ENCODE peak calls at places on chromosome 2, in five cellular contexts. B is HL-60, S is NCI-H1417, A is Caco-2, K is kidney. Z is an unnamed sample.

GRCh38 chr2:88481937-88482336 is 29.4 kb upstream of the FOXI3 start:
- DNase-seq in B (no peak), K (no peak), S (peak; percentile 22), A (peak; percentile 34), Z (no peak)

GRCh38 chr2:51231071-51231470 is 199.1 kb upstream of the NRXN1 start:
- DNase-seq in B (no peak), A (no peak), K (no peak), S (no peak), Z (no peak)

GRCh38 chr2:24919100-24919976 is 699 bp downstream of the ADCY3 start:
- DNase-seq in S (peak; percentile 79), K (no peak), A (peak; percentile 38), B (no peak), Z (peak; percentile 53)

GRCh38 chr2:104434363-104434792 is 419.5 kb upstream of the POU3F3 start:
- DNase-seq in B (no peak), K (peak; percentile 77), S (peak; percentile 23), A (no peak), Z (no peak)

GRCh38 chr2:189115126-189115525 is 64.4 kb downstream of the COL5A2 start:
- DNase-seq in K (no peak), S (peak; percentile 34), B (no peak), A (no peak), Z (no peak)

GRCh38 chr2:131006561-131006960 is 86.7 kb downstream of the FAM168B start:
- DNase-seq in K (no peak), A (no peak), B (no peak), S (no peak), Z (no peak)

GRCh38 chr2:205210494-205210893 is 471.8 kb upstream of the NRP2 start:
- DNase-seq in A (no peak), S (no peak), K (no peak), B (no peak), Z (no peak)

GRCh38 chr2:118705032-118705431 is 142.4 kb downstream of the EN1 start:
- DNase-seq in S (no peak), A (no peak), B (no peak), K (no peak), Z (no peak)

GRCh38 chr2:27622921-27623384 is 5.9 kb downstream of the CCDC121 start:
- DNase-seq in K (no peak), S (no peak), A (no peak), B (no peak), Z (no peak)

GRCh38 chr2:187297806-187298205 is 150.2 kb downstream of the CALCRL start:
- DNase-seq in K (no peak), A (no peak), S (no peak), B (no peak), Z (no peak)

GRCh38 chr2:46306988-46307655 is 9.9 kb downstream of the EPAS1 start:
- DNase-seq in B (no peak), A (peak; percentile 74), K (no peak), S (peak; percentile 41), Z (no peak)

GRCh38 chr2:211027976-211028375 is 471.6 kb downstream of the CPS1 start:
- DNase-seq in S (no peak), A (no peak), B (no peak), K (no peak), Z (no peak)

GRCh38 chr2:30436859-30437435 is 10.1 kb upstream of the LCLAT1 start:
- DNase-seq in K (no peak), S (no peak), A (no peak), B (no peak), Z (no peak)

GRCh38 chr2:108616731-108617161 is 82.5 kb downstream of the LIMS1 start:
- DNase-seq in K (no peak), A (no peak), B (no peak), S (peak; percentile 89), Z (no peak)

GRCh38 chr2:84276585-84277255 is 182.4 kb downstream of the SUCLG1 start:
- DNase-seq in S (no peak), B (no peak), K (no peak), A (no peak), Z (no peak)

GRCh38 chr2:52500561-52500960 is 1267.0 kb upstream of the CHAC2 start:
- DNase-seq in S (no peak), A (no peak), K (no peak), B (no peak), Z (no peak)